ENCODE peak calls at places on chromosomes 5 and 9, in seven cellular contexts. M, F, H, O, V, I and N are unnamed samples.

GRCh38 chr5:77784735-77785134 is 8.6 kb upstream of the TBCA start:
- DNase-seq in M (no peak), F (no peak), H (no peak), O (no peak), V (no peak), I (no peak), N (no peak)

GRCh38 chr9:129435996-129436676 is 184.8 kb downstream of the C9orf50 start:
- DNase-seq in M (no peak), F (no peak), H (no peak), O (no peak), V (no peak), I (no peak), N (no peak)

GRCh38 chr9:14106699-14107098 is 207.2 kb downstream of the NFIB start:
- DNase-seq in M (no peak), F (no peak), H (no peak), O (no peak), V (no peak), I (no peak), N (no peak)

GRCh38 chr9:130689937-130690700 is 3.5 kb upstream of the EXOSC2 start:
- DNase-seq in M (no peak), F (peak), H (no peak), O (peak), V (no peak), I (no peak), N (no peak)

GRCh38 chr9:37769306-37769705 is 15.6 kb downstream of the EXOSC3 start:
- DNase-seq in M (no peak), F (no peak), H (no peak), O (no peak), V (no peak), I (no peak), N (no peak)

GRCh38 chr5:94442971-94443370 is 175.4 kb downstream of the KIAA0825 start:
- DNase-seq in M (no peak), F (no peak), H (no peak), O (no peak), V (no peak), I (no peak), N (no peak)

GRCh38 chr9:75198436-75198835 is 110.1 kb downstream of the OSTF1 start:
- DNase-seq in M (no peak), F (no peak), H (no peak), O (no peak), V (no peak), I (no peak), N (no peak)

GRCh38 chr5:61200582-61201155 is 38.4 kb upstream of the SMIM15 start:
- DNase-seq in M (no peak), F (no peak), H (no peak), O (no peak), V (no peak), I (no peak), N (no peak)

GRCh38 chr5:169052207-169052606 is 248.7 kb downstream of the SLIT3 start:
- DNase-seq in M (no peak), F (no peak), H (no peak), O (no peak), V (no peak), I (no peak), N (no peak)

GRCh38 chr5:95762681-95763041 is 31.5 kb downstream of the RHOBTB3 start:
- DNase-seq in M (no peak), F (no peak), H (no peak), O (no peak), V (no peak), I (no peak), N (no peak)

GRCh38 chr5:959581-960531 is 48.7 kb upstream of the NKD2 start:
- DNase-seq in M (no peak), F (no peak), H (no peak), O (no peak), V (no peak), I (no peak), N (no peak)

GRCh38 chr5:21236896-21237830 is 1249.2 kb upstream of the CDH18 start:
- DNase-seq in M (no peak), F (no peak), H (no peak), O (no peak), V (no peak), I (no peak), N (no peak)

GRCh38 chr9:83620841-83621636 is 1.9 kb upstream of the IDNK start:
- DNase-seq in M (peak), F (peak), H (no peak), O (peak), V (peak), I (no peak), N (no peak)

GRCh38 chr5:94575196-94575595 is 43.2 kb downstream of the KIAA0825 start:
- DNase-seq in M (peak), F (no peak), H (no peak), O (no peak), V (no peak), I (no peak), N (no peak)

GRCh38 chr5:3261081-3261480 is 334.6 kb upstream of the IRX1 start:
- DNase-seq in M (no peak), F (no peak), H (no peak), O (no peak), V (no peak), I (no peak), N (no peak)

GRCh38 chr9:20640331-20641187 is 18.3 kb upstream of the MLLT3 start:
- DNase-seq in M (peak), F (no peak), H (no peak), O (peak), V (peak), I (peak), N (peak)

GRCh38 chr5:115389799-115390382 is 93.4 kb upstream of the CCDC112 start:
- DNase-seq in M (no peak), F (no peak), H (no peak), O (no peak), V (no peak), I (no peak), N (peak)

GRCh38 chr9:13140843-13141592 is 138.5 kb downstream of the MPDZ start:
- DNase-seq in M (no peak), F (no peak), H (no peak), O (no peak), V (no peak), I (no peak), N (no peak)

GRCh38 chr5:126976520-126977172 is 53.7 kb downstream of the MARCHF3 start:
- DNase-seq in M (no peak), F (no peak), H (no peak), O (no peak), V (no peak), I (no peak), N (no peak)

GRCh38 chr5:6804766-6805165 is 91.5 kb downstream of the TENT4A start:
- DNase-seq in M (no peak), F (no peak), H (peak), O (no peak), V (no peak), I (no peak), N (no peak)

GRCh38 chr9:112080831-112081542 is 94.1 kb downstream of the SUSD1 start:
- DNase-seq in M (no peak), F (no peak), H (no peak), O (no peak), V (no peak), I (no peak), N (no peak)

GRCh38 chr5:633521-633955 is 21.4 kb downstream of the CEP72 start:
- DNase-seq in M (no peak), F (no peak), H (no peak), O (no peak), V (no peak), I (no peak), N (peak)

GRCh38 chr5:80672140-80672736 is 17.5 kb upstream of the DHFR start:
- DNase-seq in M (peak), F (peak), H (peak), O (peak), V (peak), I (peak), N (peak)

GRCh38 chr5:179375236-179375685 is 30.0 kb upstream of the ADAMTS2 start:
- DNase-seq in M (no peak), F (no peak), H (no peak), O (no peak), V (no peak), I (no peak), N (no peak)

GRCh38 chr5:75648712-75649111 is 37.5 kb downstream of the ANKDD1B start:
- DNase-seq in M (no peak), F (no peak), H (no peak), O (no peak), V (no peak), I (no peak), N (no peak)

GRCh38 chr9:4865685-4866084 is 72.9 kb downstream of the RCL1 start:
- DNase-seq in M (no peak), F (peak), H (no peak), O (no peak), V (no peak), I (no peak), N (no peak)

GRCh38 chr9:89923961-89924504 is 319.2 kb downstream of the GADD45G start:
- DNase-seq in M (peak), F (no peak), H (no peak), O (no peak), V (peak), I (no peak), N (no peak)

GRCh38 chr5:122776143-122776542 is 1.3 kb downstream of the SNX2 start:
- DNase-seq in M (no peak), F (no peak), H (no peak), O (no peak), V (no peak), I (no peak), N (no peak)

GRCh38 chr9:14670718-14671117 is 22.5 kb downstream of the ZDHHC21 start:
- DNase-seq in M (no peak), F (no peak), H (no peak), O (no peak), V (no peak), I (no peak), N (no peak)

GRCh38 chr9:5442400-5443011 is 4.8 kb upstream of the PLGRKT start:
- DNase-seq in M (peak), F (peak), H (peak), O (no peak), V (no peak), I (no peak), N (no peak)

GRCh38 chr9:134590240-134591081 is 51.1 kb upstream of the COL5A1 start:
- DNase-seq in M (no peak), F (no peak), H (no peak), O (no peak), V (no peak), I (no peak), N (no peak)

GRCh38 chr9:126217121-126217520 is 109.5 kb upstream of the MVB12B start:
- DNase-seq in M (peak), F (no peak), H (no peak), O (no peak), V (no peak), I (no peak), N (no peak)

GRCh38 chr9:77772641-77773040 is 124.5 kb upstream of the GNA14 start:
- DNase-seq in M (no peak), F (no peak), H (no peak), O (no peak), V (no peak), I (no peak), N (no peak)